ENCODE peak calls at places on chromosomes 12 and 14, in seven cellular contexts. One of them, this sample, is unnamed.

GRCh38 chr12:47052274-47052673 is 27.1 kb upstream of the PCED1B start:
- DNase-seq in hepatic stellate cell: no peak
- DNase-seq in NCI-H1105 treated with DMSO at 0.1 percent for 48 hours: no peak
- DNase-seq in heart right ventricle: no peak
- DNase-seq in nucleus accumbens: no peak
- DNase-seq in stimulated activated CD4-positive, alpha-beta T cell treated with anti-CD3 and anti-CD28 coated beads, Interleukin-1b, Interleukin-23, amount 100 ng/mL, for 1 hour: no peak
- DNase-seq in NCI-H2081 treated with DMSO at 0.1 percent for 48 hours: no peak
- DNase-seq in this sample: no peak

GRCh38 chr12:5318874-5319273 is 113.0 kb upstream of the NTF3 start:
- DNase-seq in hepatic stellate cell: peak
- DNase-seq in NCI-H1105 treated with DMSO at 0.1 percent for 48 hours: no peak
- DNase-seq in heart right ventricle: no peak
- DNase-seq in nucleus accumbens: no peak
- DNase-seq in stimulated activated CD4-positive, alpha-beta T cell treated with anti-CD3 and anti-CD28 coated beads, Interleukin-1b, Interleukin-23, amount 100 ng/mL, for 1 hour: no peak
- DNase-seq in NCI-H2081 treated with DMSO at 0.1 percent for 48 hours: no peak
- DNase-seq in this sample: no peak

GRCh38 chr12:100574262-100575074 is 984 bp downstream of the GAS2L3 start:
- DNase-seq in hepatic stellate cell: peak
- DNase-seq in NCI-H1105 treated with DMSO at 0.1 percent for 48 hours: peak
- DNase-seq in heart right ventricle: peak
- DNase-seq in nucleus accumbens: no peak
- DNase-seq in stimulated activated CD4-positive, alpha-beta T cell treated with anti-CD3 and anti-CD28 coated beads, Interleukin-1b, Interleukin-23, amount 100 ng/mL, for 1 hour: no peak
- DNase-seq in NCI-H2081 treated with DMSO at 0.1 percent for 48 hours: no peak
- DNase-seq in this sample: no peak

GRCh38 chr14:67768219-67768618 is 48.2 kb downstream of the ZFYVE26 start:
- DNase-seq in hepatic stellate cell: no peak
- DNase-seq in NCI-H1105 treated with DMSO at 0.1 percent for 48 hours: no peak
- DNase-seq in heart right ventricle: no peak
- DNase-seq in nucleus accumbens: no peak
- DNase-seq in stimulated activated CD4-positive, alpha-beta T cell treated with anti-CD3 and anti-CD28 coated beads, Interleukin-1b, Interleukin-23, amount 100 ng/mL, for 1 hour: no peak
- DNase-seq in NCI-H2081 treated with DMSO at 0.1 percent for 48 hours: no peak
- DNase-seq in this sample: no peak

GRCh38 chr14:102155150-102155549 is 15.5 kb downstream of the WDR20 start:
- DNase-seq in hepatic stellate cell: peak
- DNase-seq in NCI-H1105 treated with DMSO at 0.1 percent for 48 hours: no peak
- DNase-seq in heart right ventricle: no peak
- DNase-seq in nucleus accumbens: no peak
- DNase-seq in stimulated activated CD4-positive, alpha-beta T cell treated with anti-CD3 and anti-CD28 coated beads, Interleukin-1b, Interleukin-23, amount 100 ng/mL, for 1 hour: no peak
- DNase-seq in NCI-H2081 treated with DMSO at 0.1 percent for 48 hours: no peak
- DNase-seq in this sample: no peak

GRCh38 chr12:89636054-89636775 is 72.4 kb downstream of the ATP2B1 start:
- DNase-seq in hepatic stellate cell: peak
- DNase-seq in NCI-H1105 treated with DMSO at 0.1 percent for 48 hours: no peak
- DNase-seq in heart right ventricle: no peak
- DNase-seq in nucleus accumbens: no peak
- DNase-seq in stimulated activated CD4-positive, alpha-beta T cell treated with anti-CD3 and anti-CD28 coated beads, Interleukin-1b, Interleukin-23, amount 100 ng/mL, for 1 hour: no peak
- DNase-seq in NCI-H2081 treated with DMSO at 0.1 percent for 48 hours: no peak
- DNase-seq in this sample: no peak

GRCh38 chr12:48796976-48797375 is 8.1 kb upstream of the ADCY6 start:
- DNase-seq in hepatic stellate cell: no peak
- DNase-seq in NCI-H1105 treated with DMSO at 0.1 percent for 48 hours: no peak
- DNase-seq in heart right ventricle: no peak
- DNase-seq in nucleus accumbens: no peak
- DNase-seq in stimulated activated CD4-positive, alpha-beta T cell treated with anti-CD3 and anti-CD28 coated beads, Interleukin-1b, Interleukin-23, amount 100 ng/mL, for 1 hour: no peak
- DNase-seq in NCI-H2081 treated with DMSO at 0.1 percent for 48 hours: no peak
- DNase-seq in this sample: no peak

GRCh38 chr12:16972923-16973770 is 367.2 kb upstream of the LMO3 start:
- DNase-seq in hepatic stellate cell: no peak
- DNase-seq in NCI-H1105 treated with DMSO at 0.1 percent for 48 hours: no peak
- DNase-seq in heart right ventricle: no peak
- DNase-seq in nucleus accumbens: no peak
- DNase-seq in stimulated activated CD4-positive, alpha-beta T cell treated with anti-CD3 and anti-CD28 coated beads, Interleukin-1b, Interleukin-23, amount 100 ng/mL, for 1 hour: no peak
- DNase-seq in NCI-H2081 treated with DMSO at 0.1 percent for 48 hours: no peak
- DNase-seq in this sample: no peak

GRCh38 chr12:25648460-25648859 is 95.4 kb upstream of the LMNTD1 start:
- DNase-seq in hepatic stellate cell: peak
- DNase-seq in NCI-H1105 treated with DMSO at 0.1 percent for 48 hours: peak
- DNase-seq in heart right ventricle: peak
- DNase-seq in nucleus accumbens: peak
- DNase-seq in stimulated activated CD4-positive, alpha-beta T cell treated with anti-CD3 and anti-CD28 coated beads, Interleukin-1b, Interleukin-23, amount 100 ng/mL, for 1 hour: no peak
- DNase-seq in NCI-H2081 treated with DMSO at 0.1 percent for 48 hours: peak
- DNase-seq in this sample: no peak

GRCh38 chr14:104161601-104162367 is 23.4 kb downstream of the KIF26A start:
- DNase-seq in hepatic stellate cell: no peak
- DNase-seq in NCI-H1105 treated with DMSO at 0.1 percent for 48 hours: no peak
- DNase-seq in heart right ventricle: no peak
- DNase-seq in nucleus accumbens: no peak
- DNase-seq in stimulated activated CD4-positive, alpha-beta T cell treated with anti-CD3 and anti-CD28 coated beads, Interleukin-1b, Interleukin-23, amount 100 ng/mL, for 1 hour: no peak
- DNase-seq in NCI-H2081 treated with DMSO at 0.1 percent for 48 hours: no peak
- DNase-seq in this sample: no peak

GRCh38 chr14:67941456-67942018 is 122.0 kb downstream of the RAD51B start:
- DNase-seq in hepatic stellate cell: no peak
- DNase-seq in NCI-H1105 treated with DMSO at 0.1 percent for 48 hours: no peak
- DNase-seq in heart right ventricle: no peak
- DNase-seq in nucleus accumbens: no peak
- DNase-seq in stimulated activated CD4-positive, alpha-beta T cell treated with anti-CD3 and anti-CD28 coated beads, Interleukin-1b, Interleukin-23, amount 100 ng/mL, for 1 hour: no peak
- DNase-seq in NCI-H2081 treated with DMSO at 0.1 percent for 48 hours: no peak
- DNase-seq in this sample: no peak

GRCh38 chr12:98701166-98701565 is 56.1 kb downstream of the APAF1 start:
- DNase-seq in hepatic stellate cell: no peak
- DNase-seq in NCI-H1105 treated with DMSO at 0.1 percent for 48 hours: no peak
- DNase-seq in heart right ventricle: no peak
- DNase-seq in nucleus accumbens: no peak
- DNase-seq in stimulated activated CD4-positive, alpha-beta T cell treated with anti-CD3 and anti-CD28 coated beads, Interleukin-1b, Interleukin-23, amount 100 ng/mL, for 1 hour: no peak
- DNase-seq in NCI-H2081 treated with DMSO at 0.1 percent for 48 hours: no peak
- DNase-seq in this sample: no peak

This sample was measured in esophagus squamous epithelium.